ENCODE peak calls at places on chromosomes 4 and X, in eight cellular contexts. I is neural progenitor cell; E is stimulated activated CD4-positive, alpha-beta T cell treated with anti-CD3 and anti-CD28 coated beads, Interleukin-4, amount 100 ng/mL, for 48 hours; S is RPMI8226; H is epithelial cell of proximal tubule; N is ascending aorta; R is GM23338; Y is central memory CD8-positive, alpha-beta T cell. U is an unnamed sample.

GRCh38 chr4:137390141-137390540 is 142.2 kb downstream of the PCDH18 start:
- DNase-seq in E (no peak), Y (no peak), S (no peak), H (no peak), R (no peak), I (no peak), N (no peak), U (no peak)

GRCh38 chr4:149914521-149915115 is 99.0 kb upstream of the IQCM start:
- DNase-seq in N (no peak), R (peak), I (peak), Y (no peak), S (peak), H (no peak), E (peak), U (peak)

GRCh38 chrX:25337841-25338240 is 322.1 kb upstream of the ARX start:
- DNase-seq in N (no peak), S (no peak), I (no peak), H (no peak), Y (no peak), R (no peak), E (no peak), U (peak)

GRCh38 chr4:119861731-119862130 is 204.9 kb downstream of the MAD2L1 start:
- DNase-seq in R (no peak), H (no peak), Y (no peak), S (no peak), E (no peak), I (no peak), N (no peak), U (peak)

GRCh38 chr4:16124232-16124631 is 40.4 kb upstream of the PROM1 start:
- DNase-seq in Y (no peak), E (no peak), I (no peak), S (no peak), N (no peak), H (no peak), R (no peak), U (no peak)

GRCh38 chr4:26871611-26872010 is 11.0 kb downstream of the STIM2 start:
- DNase-seq in E (no peak), Y (no peak), R (no peak), H (no peak), I (peak), S (no peak), N (no peak), U (peak)

GRCh38 chr4:184448828-184449227 is 25.5 kb downstream of the IRF2 start:
- DNase-seq in H (no peak), I (peak), Y (no peak), E (no peak), N (no peak), R (no peak), S (peak), U (no peak)

GRCh38 chrX:11458175-11458574 is 165.0 kb downstream of the AMELX start:
- DNase-seq in E (no peak), R (no peak), S (no peak), N (peak), I (no peak), H (no peak), Y (no peak), U (no peak)

U was measured in NCI-H82.